ENCODE peak calls at places on chromosome 17, in ten cellular contexts. A is tibial nerve, J is body of pancreas, G is A673, R is astrocyte of the spinal cord, L is foreskin fibroblast, Z is upper lobe of left lung, I is BJ, X is stomach, H is ovary. N is an unnamed sample.

GRCh38 chr17:750431-751037 is 1.5 kb downstream of the GEMIN4 start:
- DNase-seq in H (no peak), L (no peak), A (no peak), J (no peak), I (no peak), X (no peak), Z (no peak), G (peak), R (no peak), N (no peak)

GRCh38 chr17:37490022-37490587 is 414 bp downstream of the DUSP14 start:
- DNase-seq in X (peak), I (peak), Z (peak), R (peak), A (peak), L (peak), J (peak), G (peak), H (peak), N (peak)

GRCh38 chr17:60372790-60373483 is 19.0 kb downstream of the USP32 start:
- DNase-seq in G (no peak), L (peak), A (no peak), J (no peak), Z (no peak), H (no peak), I (peak), R (peak), X (no peak), N (peak)

GRCh38 chr17:2693561-2694380 is 17.8 kb downstream of the CLUH start:
- DNase-seq in I (no peak), Z (peak), A (no peak), R (no peak), X (no peak), J (peak), L (no peak), H (peak), G (no peak), N (no peak)

GRCh38 chr17:67238976-67239375 is 6.0 kb downstream of the HELZ start:
- DNase-seq in A (no peak), J (no peak), X (no peak), I (no peak), Z (no peak), L (no peak), H (no peak), R (no peak), G (no peak), N (no peak)

GRCh38 chr17:44850025-44850424 is 2.3 kb downstream of the HIGD1B start:
- DNase-seq in J (no peak), R (no peak), X (no peak), H (no peak), L (no peak), I (no peak), Z (no peak), G (no peak), A (no peak), N (no peak)

GRCh38 chr17:75650874-75651273 is 16.1 kb downstream of the RECQL5 start:
- DNase-seq in R (no peak), X (no peak), I (no peak), G (no peak), Z (no peak), A (no peak), J (no peak), H (no peak), L (no peak), N (no peak)

GRCh38 chr17:44961921-44962350 is 6.2 kb downstream of the C1QL1 start:
- DNase-seq in H (no peak), Z (no peak), A (no peak), L (no peak), X (no peak), G (no peak), I (no peak), J (no peak), R (no peak), N (no peak)

GRCh38 chr17:65395924-65396323 is 165.5 kb downstream of the AXIN2 start:
- DNase-seq in X (no peak), A (no peak), Z (no peak), H (no peak), L (no peak), G (no peak), J (no peak), R (no peak), I (no peak), N (no peak)

GRCh38 chr17:61805399-61805798 is 57.9 kb downstream of the BRIP1 start:
- DNase-seq in X (no peak), H (no peak), R (peak), Z (no peak), I (peak), J (no peak), G (no peak), A (no peak), L (peak), N (peak)

GRCh38 chr17:78113804-78114785 is 14.5 kb downstream of the TMC6 start:
- DNase-seq in L (no peak), Z (no peak), J (no peak), I (no peak), H (no peak), A (no peak), R (no peak), X (no peak), G (no peak), N (no peak)

GRCh38 chr17:17723354-17724261 is 42.4 kb downstream of the RAI1 start:
- DNase-seq in H (peak), A (no peak), I (no peak), Z (peak), R (peak), X (no peak), G (peak), J (no peak), L (peak), N (peak)

GRCh38 chr17:2212328-2212981 is 91.1 kb downstream of the SMG6 start:
- DNase-seq in G (no peak), R (peak), Z (no peak), H (no peak), I (peak), A (peak), X (no peak), J (no peak), L (peak), N (peak)

GRCh38 chr17:524570-524969 is 172.0 kb upstream of the RPH3AL start:
- DNase-seq in R (no peak), G (no peak), L (no peak), H (no peak), A (no peak), I (no peak), J (no peak), X (no peak), Z (no peak), N (no peak)

GRCh38 chr17:7329360-7330098 is 394 bp upstream of the NEURL4 start:
- DNase-seq in Z (peak), I (peak), R (peak), G (peak), X (peak), L (peak), J (peak), H (peak), A (peak), N (peak)

GRCh38 chr17:34822007-34822737 is 139.1 kb downstream of the CCT6B start:
- DNase-seq in I (no peak), X (no peak), G (no peak), H (no peak), L (no peak), Z (no peak), R (no peak), A (no peak), J (no peak), N (no peak)

GRCh38 chr17:31509095-31509804 is 117.8 kb downstream of the RAB11FIP4 start:
- DNase-seq in R (no peak), Z (no peak), G (no peak), L (no peak), I (no peak), A (no peak), H (no peak), J (no peak), X (no peak), N (no peak)

GRCh38 chr17:38746004-38746892 is 1.9 kb downstream of the PCGF2 start:
- DNase-seq in Z (no peak), H (no peak), R (no peak), L (no peak), A (no peak), I (no peak), G (no peak), X (no peak), J (no peak), N (no peak)

GRCh38 chr17:44061446-44061845 is 5.0 kb downstream of the LSM12 start:
- DNase-seq in Z (no peak), I (peak), L (no peak), X (no peak), G (no peak), R (no peak), A (no peak), H (no peak), J (no peak), N (peak)

DNA sequence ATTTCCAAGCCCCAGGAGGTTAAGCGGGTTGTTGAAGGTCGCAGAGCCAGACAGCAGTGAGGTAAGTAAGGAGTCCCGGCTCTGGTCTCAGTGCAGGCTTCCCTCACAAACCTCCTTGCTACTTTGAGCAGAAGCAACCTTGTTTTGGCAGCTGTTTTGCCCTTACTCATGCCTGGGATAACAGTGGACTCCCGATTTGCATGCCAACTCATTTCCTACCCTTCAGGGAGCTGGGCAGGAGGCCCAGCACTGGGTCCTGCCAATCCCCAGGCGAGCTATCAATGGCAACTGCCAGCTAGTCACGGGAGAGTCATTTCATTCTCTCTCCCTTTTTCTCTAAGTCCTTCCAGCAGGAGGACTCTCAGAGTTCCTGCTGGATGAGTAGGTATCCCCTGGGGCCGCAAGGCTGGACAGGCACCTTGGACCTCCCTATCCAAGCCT is 72.0 kb upstream of the KSR1 start:
- DNase-seq in Z (no peak), A (no peak), H (no peak), X (peak), L (peak), G (peak), I (peak), R (peak), J (peak), N (peak)
- TF ChIP-seq CTCF in Z (no peak), A (no peak), H (no peak), X (no peak), L (no peak), G (no peak), I (peak), R (no peak), J (no peak), N (peak)

GRCh38 chr17:49821916-49822315 is 26.0 kb downstream of the TAC4 start:
- DNase-seq in A (no peak), R (no peak), J (peak), I (no peak), H (no peak), L (no peak), G (no peak), Z (no peak), X (peak), N (no peak)

GRCh38 chr17:49821466-49821865 is 26.4 kb downstream of the TAC4 start:
- DNase-seq in G (no peak), A (no peak), L (no peak), H (no peak), R (no peak), I (no peak), X (no peak), Z (no peak), J (no peak), N (no peak)

GRCh38 chr17:49822829-49823228 is 25.0 kb downstream of the TAC4 start:
- DNase-seq in R (no peak), X (no peak), Z (no peak), J (no peak), A (no peak), G (no peak), H (no peak), L (peak), I (peak), N (peak)

GRCh38 chr17:49825645-49826044 is 22.2 kb downstream of the TAC4 start:
- DNase-seq in I (no peak), L (no peak), R (no peak), H (no peak), A (no peak), Z (no peak), J (no peak), G (no peak), X (no peak), N (no peak)

DNA sequence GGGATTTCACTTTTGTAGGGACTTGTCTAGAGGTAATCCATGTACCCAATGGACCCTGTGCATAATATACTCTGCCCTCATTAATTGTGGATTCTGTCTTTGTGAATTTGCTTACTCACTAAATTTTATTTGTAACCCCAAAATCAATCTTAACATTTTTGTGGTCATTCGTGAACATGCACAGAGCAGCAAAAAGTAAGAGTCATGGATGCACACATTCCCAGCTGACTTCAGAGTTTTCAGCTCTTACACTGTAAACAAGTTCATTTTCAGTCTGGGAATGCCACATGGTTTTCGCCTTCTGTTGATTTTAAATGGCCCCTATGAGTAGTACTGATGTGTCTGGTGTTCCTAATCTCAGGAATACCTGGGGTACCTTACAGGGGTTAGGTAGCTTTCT is 24.3 kb downstream of the TAC4 start:
- DNase-seq in R (peak), J (no peak), H (no peak), I (peak), Z (no peak), G (no peak), X (no peak), A (no peak), L (no peak), N (no peak)
- H3K4me3 ChIP-seq in R (no peak), J (no peak), H (no peak), I (no peak), Z (no peak), G (no peak), X (no peak), A (no peak), L (no peak), N (no peak)

DNA sequence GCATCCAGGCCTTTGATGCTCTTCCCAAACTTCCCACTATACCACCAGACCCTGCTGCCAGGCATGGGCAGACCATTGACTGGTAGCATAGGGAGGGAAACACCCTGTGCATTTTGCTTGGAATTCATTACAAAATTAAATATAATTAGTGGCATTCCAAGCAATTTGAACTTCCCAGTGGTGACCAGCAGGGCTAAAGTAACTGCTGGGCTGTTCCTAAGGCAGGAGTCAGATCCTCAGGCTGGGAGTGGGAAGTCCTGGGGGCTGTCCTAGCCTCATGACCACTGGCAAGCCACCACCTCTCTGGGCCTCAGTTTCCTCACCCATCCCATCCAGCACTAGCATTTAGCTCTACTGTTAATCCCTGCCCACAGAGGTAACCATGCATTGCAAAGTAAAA is 3.7 kb downstream of the PRR15L start:
- DNase-seq in J (no peak), A (no peak), R (no peak), G (no peak), X (no peak), H (no peak), L (no peak), Z (no peak), I (no peak), N (no peak)
- TF ChIP-seq CTCF in J (no peak), A (no peak), R (no peak), G (no peak), X (no peak), H (no peak), L (no peak), Z (no peak), I (no peak), N (peak)

GRCh38 chr17:30274887-30275286 is 16.9 kb downstream of the BLMH start:
- DNase-seq in Z (no peak), G (no peak), J (no peak), A (no peak), I (no peak), R (no peak), L (no peak), X (no peak), H (no peak), N (no peak)
- H3K4me3 ChIP-seq in Z (no peak), G (no peak), J (no peak), A (no peak), I (no peak), R (no peak), L (no peak), X (no peak), H (no peak), N (no peak)